ENCODE peak calls at places on chromosomes 6 and 20, in ten cellular contexts. G is A549, W is dorsolateral prefrontal cortex, E is mammary epithelial cell, L is kidney, B is ovary, P is right lobe of liver, T is brain microvascular endothelial cell, J is cardiac muscle cell, Q is ascending aorta. F is an unnamed sample.

GRCh38 chr20:32050324-32050723 is 1.7 kb upstream of the HCK start:
- DNase-seq in G (no peak), W (no peak), E (no peak), L (no peak), B (no peak), P (no peak), T (no peak), J (no peak), Q (no peak), F (no peak)

GRCh38 chr6:169668203-169668847 is 33.5 kb downstream of the WDR27 start:
- DNase-seq in G (no peak), W (no peak), E (no peak), L (no peak), B (no peak), P (no peak), T (no peak), J (no peak), Q (no peak), F (no peak)

GRCh38 chr6:3888153-3888957 is 39.2 kb downstream of the FAM50B start:
- DNase-seq in G (peak), W (no peak), E (no peak), L (no peak), B (no peak), P (no peak), T (no peak), J (peak), Q (no peak), F (no peak)

GRCh38 chr6:164322533-164322932 is 908.0 kb downstream of the QKI start:
- DNase-seq in G (no peak), W (no peak), E (peak), L (no peak), B (no peak), P (no peak), T (peak), J (peak), Q (no peak), F (no peak)

GRCh38 chr6:21967282-21967681 is 329.6 kb downstream of the PRL start:
- DNase-seq in G (no peak), W (no peak), E (no peak), L (no peak), B (no peak), P (no peak), T (no peak), J (no peak), Q (no peak), F (no peak)

GRCh38 chr6:148851683-148852556 is 105.1 kb downstream of the UST start:
- DNase-seq in G (no peak), W (no peak), E (no peak), L (no peak), B (no peak), P (no peak), T (no peak), J (no peak), Q (no peak), F (no peak)

GRCh38 chr6:24658573-24659511 is 7.9 kb downstream of the TDP2 start:
- DNase-seq in G (peak), W (no peak), E (peak), L (no peak), B (no peak), P (no peak), T (peak), J (peak), Q (no peak), F (peak)

GRCh38 chr6:3081965-3082364 is 13.7 kb downstream of the RIPK1 start:
- DNase-seq in G (no peak), W (no peak), E (no peak), L (no peak), B (no peak), P (no peak), T (no peak), J (no peak), Q (no peak), F (no peak)

GRCh38 chr6:73695619-73696421 is at the start of gene CD109:
- DNase-seq in G (peak), W (no peak), E (peak), L (peak), B (peak), P (no peak), T (peak), J (peak), Q (peak), F (peak)

GRCh38 chr6:21341910-21342309 is 251.6 kb upstream of the SOX4 start:
- DNase-seq in G (no peak), W (no peak), E (no peak), L (no peak), B (no peak), P (no peak), T (no peak), J (no peak), Q (no peak), F (no peak)

GRCh38 chr6:168524644-168525043 is 83.7 kb downstream of the SMOC2 start:
- DNase-seq in G (no peak), W (no peak), E (no peak), L (no peak), B (no peak), P (no peak), T (no peak), J (no peak), Q (peak), F (no peak)

DNA sequence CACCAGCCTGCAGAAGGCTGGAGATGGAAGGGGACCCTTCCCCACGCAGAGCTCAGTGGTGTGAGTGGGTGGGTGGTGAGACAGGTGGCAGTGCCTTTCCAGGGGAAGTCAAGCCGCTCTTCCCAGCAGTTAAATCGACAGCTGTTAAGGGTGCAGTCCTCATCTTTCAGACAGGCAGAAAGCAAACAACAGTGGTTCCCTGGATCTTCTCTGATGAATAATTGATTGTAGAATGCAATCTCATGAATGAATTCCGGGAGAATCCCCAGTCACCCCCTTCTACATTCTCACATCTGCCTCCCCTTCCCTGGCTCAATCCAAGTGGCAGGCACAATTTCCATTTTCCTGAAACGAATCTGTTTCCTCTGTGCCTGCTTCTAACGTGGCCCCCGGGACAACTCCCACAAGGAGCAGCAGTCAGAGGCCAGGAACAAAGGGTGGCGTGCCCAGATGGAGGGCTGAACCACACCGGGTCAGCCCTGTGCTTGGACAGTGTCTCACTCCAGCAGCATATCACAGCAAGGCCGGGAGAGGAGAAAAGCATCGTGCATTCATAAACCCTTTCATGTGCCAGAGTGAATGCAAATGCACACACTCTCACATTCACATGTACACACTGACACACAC is 237.5 kb downstream of the LRFN2 start:
- DNase-seq in G (no peak), W (no peak), E (no peak), L (no peak), B (no peak), P (no peak), T (no peak), J (no peak), Q (peak), F (peak)
- H3K4me3 ChIP-seq in G (no peak), W (no peak), E (no peak), L (no peak), B (no peak), P (no peak), T (no peak), J (no peak), Q (no peak), F (no peak)

DNA sequence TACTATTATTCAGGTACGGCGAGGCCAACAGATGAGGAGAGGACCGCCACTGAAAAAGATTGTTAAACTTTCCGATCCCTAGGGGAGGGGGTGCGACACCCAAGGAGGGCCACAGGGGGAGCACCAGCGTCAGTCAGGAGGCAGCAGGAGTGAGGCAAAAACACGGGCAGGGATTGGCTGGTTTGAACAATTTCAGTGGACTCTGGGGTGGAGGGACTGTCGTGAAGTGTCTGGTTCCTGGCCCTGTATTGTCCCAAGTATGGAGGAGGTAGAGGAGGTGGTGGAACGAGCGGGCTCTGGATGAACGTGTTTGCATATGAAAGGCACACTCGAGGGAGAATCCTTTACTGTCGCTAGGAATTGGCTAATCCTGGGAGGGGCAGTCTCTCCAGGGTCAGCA is 32.5 kb upstream of the MCUR1 start:
- DNase-seq in G (peak), W (no peak), E (no peak), L (no peak), B (no peak), P (no peak), T (no peak), J (no peak), Q (no peak), F (no peak)
- TF ChIP-seq CTCF in G (no peak), W (no peak), E (no peak), L (no peak), B (no peak), P (no peak), T (peak), J (no peak), Q (no peak), F (no peak)

GRCh38 chr20:50299325-50299629 is 108.6 kb downstream of the CEBPB start:
- DNase-seq in G (no peak), W (no peak), E (no peak), L (no peak), B (peak), P (no peak), T (no peak), J (no peak), Q (no peak), F (peak)

GRCh38 chr20:50296450-50297375 is 106.1 kb downstream of the CEBPB start:
- DNase-seq in G (no peak), W (no peak), E (no peak), L (peak), B (peak), P (no peak), T (no peak), J (peak), Q (no peak), F (peak)

GRCh38 chr20:50298554-50299324 is 108.1 kb downstream of the CEBPB start:
- DNase-seq in G (no peak), W (no peak), E (peak), L (peak), B (peak), P (no peak), T (no peak), J (no peak), Q (no peak), F (peak)

GRCh38 chr20:50295762-50296449 is 105.3 kb downstream of the CEBPB start:
- DNase-seq in G (no peak), W (no peak), E (no peak), L (peak), B (no peak), P (no peak), T (no peak), J (no peak), Q (no peak), F (peak)

GRCh38 chr20:50297498-50298348 is 107.1 kb downstream of the CEBPB start:
- DNase-seq in G (no peak), W (no peak), E (no peak), L (peak), B (peak), P (no peak), T (no peak), J (no peak), Q (no peak), F (peak)
- H3K27ac ChIP-seq in G (peak), W (no peak), E (no peak), L (no peak), B (peak), P (peak), T (no peak), J (no peak), Q (peak), F (no peak)

GRCh38 chr6:52306972-52307849 is 22.7 kb upstream of the MCM3 start:
- DNase-seq in G (no peak), W (no peak), E (no peak), L (peak), B (no peak), P (no peak), T (no peak), J (no peak), Q (no peak), F (peak)
- H3K4me3 ChIP-seq in G (no peak), W (no peak), E (no peak), L (no peak), B (no peak), P (no peak), T (no peak), J (no peak), Q (no peak), F (no peak)

GRCh38 chr6:13427838-13428527 is 59.4 kb downstream of the GFOD1 start:
- DNase-seq in G (no peak), W (no peak), E (no peak), L (no peak), B (no peak), P (no peak), T (no peak), J (no peak), Q (peak), F (no peak)
- TF ChIP-seq CTCF in G (no peak), W (no peak), E (no peak), L (no peak), B (no peak), P (no peak), T (peak), J (peak), Q (no peak), F (no peak)

GRCh38 chr20:50577175-50578018 is 67.2 kb downstream of the PTPN1 start:
- DNase-seq in G (no peak), W (no peak), E (no peak), L (no peak), B (no peak), P (peak), T (no peak), J (no peak), Q (peak), F (peak)

GRCh38 chr20:50574586-50574985 is 64.4 kb downstream of the PTPN1 start:
- DNase-seq in G (no peak), W (no peak), E (no peak), L (no peak), B (no peak), P (no peak), T (no peak), J (no peak), Q (peak), F (peak)

GRCh38 chr20:50578061-50578777 is 68.0 kb downstream of the PTPN1 start:
- DNase-seq in G (no peak), W (no peak), E (no peak), L (no peak), B (peak), P (no peak), T (no peak), J (no peak), Q (peak), F (peak)

GRCh38 chr20:50574108-50574507 is 63.9 kb downstream of the PTPN1 start:
- DNase-seq in G (no peak), W (no peak), E (no peak), L (no peak), B (no peak), P (no peak), T (no peak), J (no peak), Q (peak), F (peak)

GRCh38 chr20:50575869-50576720 is 65.9 kb downstream of the PTPN1 start:
- DNase-seq in G (peak), W (peak), E (no peak), L (no peak), B (peak), P (peak), T (peak), J (peak), Q (peak), F (peak)
- H3K27ac ChIP-seq in G (peak), W (no peak), E (no peak), L (no peak), B (no peak), P (peak), T (no peak), J (no peak), Q (peak), F (no peak)

GRCh38 chr20:41151134-41151869 is 14.0 kb downstream of the PLCG1 start:
- DNase-seq in G (no peak), W (no peak), E (no peak), L (peak), B (no peak), P (no peak), T (no peak), J (no peak), Q (no peak), F (no peak)

GRCh38 chr20:41145821-41146620 is 8.7 kb downstream of the PLCG1 start:
- DNase-seq in G (no peak), W (peak), E (no peak), L (peak), B (no peak), P (no peak), T (no peak), J (peak), Q (no peak), F (peak)

GRCh38 chr20:41149679-41150131 is 12.4 kb downstream of the PLCG1 start:
- DNase-seq in G (peak), W (no peak), E (peak), L (peak), B (no peak), P (no peak), T (peak), J (peak), Q (no peak), F (peak)

GRCh38 chr20:41150664-41151063 is 13.3 kb downstream of the PLCG1 start:
- DNase-seq in G (no peak), W (no peak), E (no peak), L (no peak), B (no peak), P (no peak), T (no peak), J (no peak), Q (no peak), F (peak)

DNA sequence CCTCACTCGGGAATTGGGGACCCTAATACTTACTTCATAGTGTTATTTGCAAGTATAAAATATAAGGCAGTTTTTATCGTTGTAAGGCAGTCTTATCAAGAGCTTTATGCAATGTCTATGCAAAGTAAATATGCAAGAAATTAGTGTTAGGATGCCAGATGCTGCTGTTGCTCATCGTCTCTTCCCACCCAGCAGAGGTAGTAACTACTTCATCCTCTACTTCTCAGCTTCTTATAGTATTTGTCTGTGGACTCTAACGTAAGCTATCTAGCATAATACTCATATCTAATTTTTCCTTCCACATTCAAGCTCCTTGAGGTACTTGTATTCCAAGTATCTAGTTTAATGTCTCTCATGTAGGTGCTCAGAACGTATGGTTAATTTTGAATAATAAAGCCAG is 11.6 kb downstream of the PLCG1 start:
- DNase-seq in G (no peak), W (no peak), E (no peak), L (no peak), B (no peak), P (no peak), T (no peak), J (no peak), Q (no peak), F (peak)
- H3K4me3 ChIP-seq in G (no peak), W (no peak), E (no peak), L (no peak), B (no peak), P (no peak), T (no peak), J (no peak), Q (no peak), F (no peak)

F was measured in osteoblast.